ENCODE peak calls at places on chromosomes 16 and 17, in four cellular contexts. U is A549, H is transverse colon, K is tibial nerve. X is an unnamed sample.

GRCh38 chr16:49466881-49467280 is 93.3 kb downstream of the C16orf78 start:
- DNase-seq in U (no peak), H (no peak), K (no peak), X (no peak)

GRCh38 chr16:49856741-49857330 is 924 bp upstream of the ZNF423 start:
- DNase-seq in U (peak; percentile 79), H (peak; percentile 86), K (peak; percentile 56), X (peak; percentile 83)

GRCh38 chr17:10739341-10739905 is 9.6 kb upstream of the TMEM220 start:
- DNase-seq in U (no peak), H (no peak), K (no peak), X (no peak)

GRCh38 chr16:12210258-12210880 is 233.8 kb downstream of the SNX29 start:
- DNase-seq in U (no peak), H (no peak), K (no peak), X (no peak)

GRCh38 chr17:17386143-17386800 is 83.1 kb downstream of the NT5M start:
- DNase-seq in U (no peak), H (no peak), K (no peak), X (no peak)

GRCh38 chr17:66107731-66108130 is 84.2 kb downstream of the CEP112 start:
- DNase-seq in U (no peak), H (no peak), K (no peak), X (no peak)

GRCh38 chr16:57984443-57985203 is 13.7 kb upstream of the CNGB1 start:
- DNase-seq in U (peak; percentile 69), H (peak; percentile 85), K (peak; percentile 57), X (peak; percentile 91)

GRCh38 chr16:24776486-24777220 is 47.2 kb downstream of the TNRC6A start:
- DNase-seq in U (no peak), H (no peak), K (no peak), X (no peak)

GRCh38 chr16:80751167-80751566 is 53.2 kb downstream of the CDYL2 start:
- DNase-seq in U (no peak), H (no peak), K (no peak), X (no peak)

GRCh38 chr17:57872536-57872935 is 22.7 kb upstream of the MRPS23 start:
- DNase-seq in U (no peak), H (no peak), K (no peak), X (no peak)

GRCh38 chr16:88014201-88014781 is 63.1 kb downstream of the BANP start:
- DNase-seq in U (no peak), H (no peak), K (no peak), X (no peak)

GRCh38 chr17:14815079-14815478 is 450.0 kb downstream of the PMP22 start:
- DNase-seq in U (no peak), H (no peak), K (no peak), X (no peak)

GRCh38 chr17:66580601-66581385 is 254.1 kb upstream of the CACNG5 start:
- DNase-seq in U (no peak), H (peak; percentile 51), K (no peak), X (peak; percentile 49)

GRCh38 chr17:13128676-13129075 is 110.8 kb upstream of the ELAC2 start:
- DNase-seq in U (no peak), H (no peak), K (no peak), X (no peak)

DNA sequence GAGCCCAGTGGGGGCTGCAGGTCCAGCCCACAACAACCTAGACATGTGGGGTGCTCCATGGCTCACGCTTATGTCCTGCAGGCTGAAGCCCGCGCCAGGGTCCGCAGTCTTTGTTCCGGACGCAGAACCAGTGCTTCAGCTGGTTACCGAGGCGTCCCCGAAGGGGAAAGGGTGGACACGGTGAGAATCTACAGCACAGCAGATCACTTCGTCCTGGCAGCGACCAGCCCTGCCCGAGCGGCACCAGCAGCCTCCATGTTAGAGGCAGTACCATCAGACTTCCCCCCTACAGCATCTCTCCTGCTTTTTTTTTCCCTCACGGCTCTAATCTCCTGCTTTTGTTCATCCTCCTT is 1736.4 kb downstream of the TP53TG3F start:
- DNase-seq in U (no peak), H (no peak), K (no peak), X (no peak)
- H3K9me3 ChIP-seq in U (no peaks in the 10 kb centered on the region), H (no peaks in the 10 kb centered on the region), K (no peaks in the 10 kb centered on the region), X (no peaks in the 10 kb centered on the region)

GRCh38 chr17:47792457-47792856 is 29.1 kb downstream of the OSBPL7 start:
- DNase-seq in U (no peak), H (no peak), K (no peak), X (no peak)

GRCh38 chr17:47792979-47793378 is 28.6 kb downstream of the OSBPL7 start:
- DNase-seq in U (no peak), H (no peak), K (no peak), X (no peak)

GRCh38 chr17:47791025-47791424 is 30.6 kb downstream of the OSBPL7 start:
- DNase-seq in U (no peak), H (no peak), K (no peak), X (no peak)

GRCh38 chr17:47785538-47786123 is 36.0 kb downstream of the OSBPL7 start:
- DNase-seq in U (no peak), H (no peak), K (no peak), X (no peak)

GRCh38 chr17:47789611-47790520 is 31.7 kb downstream of the OSBPL7 start:
- DNase-seq in U (peak; percentile 92), H (peak; percentile 49), K (no peak), X (peak; percentile 49)
- H3K4me3 ChIP-seq in U (peak overlapping the region; percentile 48), H (peak overlapping the region; percentile 25), K (peak overlapping the region; percentile 26), X (peak overlapping the region; percentile 29)

GRCh38 chr16:85360323-85361277 is 248.3 kb upstream of the CIBAR2 start:
- DNase-seq in U (no peak), H (peak; percentile 81), K (no peak), X (no peak)

GRCh38 chr16:85357924-85358505 is 245.7 kb upstream of the CIBAR2 start:
- DNase-seq in U (no peak), H (no peak), K (no peak), X (no peak)

GRCh38 chr16:85358704-85359146 is 246.5 kb upstream of the CIBAR2 start:
- DNase-seq in U (no peak), H (no peak), K (no peak), X (no peak)

GRCh38 chr16:85357323-85357722 is 245.1 kb upstream of the CIBAR2 start:
- DNase-seq in U (no peak), H (no peak), K (no peak), X (no peak)

GRCh38 chr16:85359147-85359822 is 247.0 kb upstream of the CIBAR2 start:
- DNase-seq in U (no peak), H (no peak), K (no peak), X (no peak)
- TF ChIP-seq EP300 in U (no peak), H (no peak), K (no peak), X (no peak)

DNA sequence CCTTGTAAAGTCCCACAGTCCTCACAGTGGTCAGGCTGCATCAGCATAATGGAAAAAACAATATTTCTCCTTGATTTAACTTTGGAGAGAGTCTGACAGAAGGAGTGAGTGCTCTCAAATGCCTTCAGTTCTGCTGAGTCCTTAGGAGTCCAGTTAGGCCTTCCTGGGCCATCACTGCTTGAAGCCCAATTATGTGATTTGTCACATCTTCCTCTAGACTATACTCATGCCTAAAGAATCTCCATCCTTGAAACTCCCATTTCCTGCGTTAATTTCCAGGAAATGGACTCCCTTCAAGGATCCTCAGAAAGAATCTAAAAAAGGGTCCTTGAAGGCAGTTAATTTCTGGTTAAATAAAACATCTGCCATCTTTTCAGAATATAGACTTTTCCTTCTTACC is 52.8 kb downstream of the SLFN5 start:
- DNase-seq in U (no peak), H (no peak), K (no peak), X (no peak)
- H3K9me3 ChIP-seq in U (peaks cover 4% of the 10 kb centered on the region), H (no peaks in the 10 kb centered on the region), K (no peaks in the 10 kb centered on the region), X (no peaks in the 10 kb centered on the region)

DNA sequence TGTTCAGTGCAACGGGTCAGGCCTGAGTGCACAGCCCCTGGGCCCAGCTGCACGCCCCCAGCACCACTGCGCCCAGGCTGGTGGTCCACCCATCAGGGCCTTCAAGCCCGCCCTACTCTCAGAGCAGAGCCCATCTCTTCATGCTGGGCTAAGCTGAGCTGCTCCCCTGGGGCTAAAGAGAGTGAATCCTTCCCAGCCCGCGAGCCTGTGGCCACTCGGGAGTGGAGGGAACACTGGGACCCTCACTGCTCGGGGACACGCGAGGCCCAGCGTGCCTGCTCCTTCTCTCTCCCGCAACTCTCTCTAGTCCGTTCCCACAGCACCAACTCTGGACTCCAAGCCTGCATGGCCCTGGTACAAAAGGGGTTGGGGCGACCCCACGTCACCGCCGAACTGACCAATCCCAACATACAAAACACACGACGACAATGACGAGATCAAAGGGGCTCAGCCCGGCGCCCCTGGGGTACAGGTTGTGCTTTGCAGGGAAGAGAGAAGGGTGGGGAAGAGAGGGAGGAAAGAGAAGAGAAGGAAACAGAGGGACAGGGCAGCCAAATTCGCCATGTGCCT is 4.1 kb upstream of the SIRT7 start:
- DNase-seq in U (no peak), H (no peak), K (no peak), X (no peak)
- H3K4me3 ChIP-seq in U (peak overlapping the region; percentile 57), H (no peak overlapping the region), K (no peak overlapping the region), X (no peak overlapping the region)

X was measured in ovary.